ENCODE peak calls at places on chromosomes 13 and 19, in nine cellular contexts. F is fibroblast of lung, J is brain microvascular endothelial cell, L is neural progenitor cell, P is Karpas-422, Z is coronary artery, O is cardiac muscle cell, C is endodermal cell, K is GM23338. E is an unnamed sample.

GRCh38 chr13:113792821-113793717 is 34.0 kb downstream of the TMEM255B start:
- DNase-seq in F (no peak), J (no peak), L (no peak), P (no peak), Z (no peak), O (no peak), C (no peak), K (no peak), E (no peak)

GRCh38 chr19:14081797-14082674 is 3.5 kb downstream of the C19orf67 start:
- DNase-seq in F (no peak), J (no peak), L (peak; percentile 34), P (no peak), Z (no peak), O (no peak), C (no peak), K (no peak), E (peak; percentile 34)

GRCh38 chr19:43625918-43626579 is 6.6 kb upstream of the ZNF428 start:
- DNase-seq in F (peak; percentile 19), J (no peak), L (peak; percentile 26), P (peak; percentile 51), Z (no peak), O (peak; percentile 13), C (peak; percentile 81), K (peak; percentile 81), E (no peak)

GRCh38 chr13:101325423-101325822 is 90.9 kb downstream of the NALCN start:
- DNase-seq in F (no peak), J (no peak), L (peak; percentile 87), P (no peak), Z (no peak), O (no peak), C (no peak), K (no peak), E (no peak)

GRCh38 chr13:33799950-33800592 is 17.9 kb upstream of the RFC3 start:
- DNase-seq in F (peak; percentile 77), J (peak; percentile 4), L (peak; percentile 33), P (peak; percentile 87), Z (no peak), O (peak; percentile 25), C (no peak), K (peak; percentile 37), E (no peak)

GRCh38 chr19:47663911-47664771 is 49.1 kb upstream of the EHD2 start:
- DNase-seq in F (peak; percentile 100), J (peak; percentile 99), L (no peak), P (no peak), Z (peak; percentile 89), O (peak; percentile 12), C (no peak), K (no peak), E (no peak)

GRCh38 chr13:52615817-52616216 is 26.4 kb upstream of the HNRNPA1L2 start:
- DNase-seq in F (no peak), J (no peak), L (no peak), P (peak; percentile 65), Z (no peak), O (no peak), C (no peak), K (no peak), E (no peak)

GRCh38 chr19:38743394-38744297 is 628 bp downstream of the CAPN12 start:
- DNase-seq in F (no peak), J (no peak), L (no peak), P (no peak), Z (no peak), O (no peak), C (no peak), K (peak; percentile 18), E (no peak)

GRCh38 chr13:35865341-35866240 is 265.6 kb downstream of the DCLK1 start:
- DNase-seq in F (no peak), J (no peak), L (no peak), P (no peak), Z (no peak), O (no peak), C (no peak), K (no peak), E (no peak)

GRCh38 chr13:33383724-33384577 is 98.4 kb upstream of the STARD13 start:
- DNase-seq in F (peak; percentile 14), J (no peak), L (no peak), P (no peak), Z (no peak), O (no peak), C (no peak), K (no peak), E (no peak)

GRCh38 chr19:46697142-46697960 is 19.6 kb downstream of the PRKD2 start:
- DNase-seq in F (peak; percentile 71), J (peak; percentile 73), L (peak; percentile 97), P (peak; percentile 63), Z (peak; percentile 85), O (peak; percentile 96), C (peak; percentile 99), K (peak; percentile 99), E (no peak)

GRCh38 chr19:14676762-14677161 is 2.1 kb upstream of the ADGRE3 start:
- DNase-seq in F (no peak), J (no peak), L (no peak), P (no peak), Z (no peak), O (no peak), C (no peak), K (no peak), E (no peak)

GRCh38 chr13:44040754-44041100 is 161.0 kb downstream of the LACC1 start:
- DNase-seq in F (peak; percentile 69), J (no peak), L (no peak), P (no peak), Z (no peak), O (no peak), C (no peak), K (no peak), E (no peak)

GRCh38 chr19:46487802-46488445 is 7.7 kb downstream of the PNMA8B start:
- DNase-seq in F (peak; percentile 71), J (peak; percentile 42), L (peak; percentile 91), P (peak; percentile 87), Z (peak; percentile 85), O (peak; percentile 89), C (peak; percentile 95), K (peak; percentile 93), E (peak; percentile 84)

GRCh38 chr13:39327080-39327479 is 275.9 kb downstream of the LHFPL6 start:
- DNase-seq in F (no peak), J (no peak), L (peak; percentile 61), P (no peak), Z (no peak), O (no peak), C (no peak), K (no peak), E (no peak)

GRCh38 chr19:35557539-35558399 is 5.7 kb downstream of the ATP4A start:
- DNase-seq in F (peak; percentile 48), J (peak; percentile 51), L (peak; percentile 95), P (no peak), Z (no peak), O (peak; percentile 92), C (peak; percentile 100), K (peak; percentile 95), E (no peak)

GRCh38 chr19:40662925-40663711 is 27.3 kb downstream of the NUMBL start:
- DNase-seq in F (peak; percentile 86), J (peak; percentile 75), L (peak; percentile 94), P (peak; percentile 96), Z (peak; percentile 92), O (peak; percentile 94), C (peak; percentile 97), K (peak; percentile 94), E (peak; percentile 90)
- H3K27ac ChIP-seq in F (peak overlapping the region; percentile 74), J (peak overlapping the region; percentile 1), L (no peak overlapping the region), P (peak overlapping the region; percentile 58), Z (peak overlapping the region; percentile 48), O (no peak overlapping the region), C (peak overlapping the region; percentile 53), K (peak overlapping the region; percentile 63), E (peak overlapping the region; percentile 70)

DNA sequence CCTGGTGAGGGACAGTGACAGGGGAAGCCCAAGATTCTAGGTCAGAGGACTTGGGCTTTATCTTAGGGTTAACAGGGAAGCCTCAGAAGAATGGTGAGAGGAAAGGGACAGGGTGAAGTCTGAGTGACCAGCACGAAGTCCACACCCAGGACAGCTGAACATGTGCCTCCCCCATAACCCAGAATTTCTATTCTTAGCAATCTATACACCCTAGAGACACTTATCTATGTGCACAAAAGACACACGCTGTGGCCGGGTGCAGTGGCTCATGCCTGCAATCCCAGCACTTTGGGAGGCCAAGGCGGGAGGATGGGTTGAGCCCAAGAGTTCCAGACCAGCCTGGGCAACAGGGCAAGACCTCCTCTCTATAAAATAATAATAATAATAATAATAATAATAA is 11.1 kb upstream of the OLFM2 start:
- DNase-seq in F (no peak), J (no peak), L (no peak), P (no peak), Z (no peak), O (no peak), C (no peak), K (no peak), E (no peak)
- H3K27ac ChIP-seq in F (no peak overlapping the region), J (no peak overlapping the region), L (no peak overlapping the region), P (no peak overlapping the region), Z (no peak overlapping the region), O (no peak overlapping the region), C (no peak overlapping the region), K (no peak overlapping the region), E (no peak overlapping the region)

DNA sequence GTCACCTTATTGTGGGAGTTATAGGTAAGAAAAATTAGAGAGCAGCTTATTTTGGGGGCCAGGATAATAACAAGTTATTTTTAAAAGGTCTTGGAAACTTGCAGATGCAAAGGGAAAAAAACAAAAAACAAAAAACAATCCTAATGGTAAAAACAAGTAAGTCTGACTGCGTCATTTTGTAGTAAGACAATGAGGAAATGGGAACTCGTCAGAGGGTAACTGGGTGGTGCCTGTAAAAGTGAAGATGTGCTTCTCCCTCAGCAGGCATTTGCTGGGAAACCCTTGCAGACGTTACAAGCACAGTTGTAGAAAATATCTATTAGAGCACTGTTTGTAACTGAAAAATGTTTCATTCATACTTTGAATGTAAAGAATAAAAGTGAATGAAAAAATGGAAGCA is 2.2 kb upstream of the TNFSF13B start:
- DNase-seq in F (no peak), J (no peak), L (no peak), P (no peak), Z (no peak), O (no peak), C (no peak), K (no peak), E (no peak)
- H3K27ac ChIP-seq in F (no peak overlapping the region), J (no peak overlapping the region), L (no peak overlapping the region), P (no peak overlapping the region), Z (no peak overlapping the region), O (no peak overlapping the region), C (no peak overlapping the region), K (no peak overlapping the region), E (no peak overlapping the region)

GRCh38 chr13:26540319-26540718 is 17.2 kb upstream of the WASF3 start:
- DNase-seq in F (no peak), J (no peak), L (no peak), P (no peak), Z (no peak), O (no peak), C (no peak), K (no peak), E (no peak)

GRCh38 chr13:26538363-26539317 is 18.8 kb upstream of the WASF3 start:
- DNase-seq in F (no peak), J (no peak), L (no peak), P (no peak), Z (no peak), O (no peak), C (no peak), K (no peak), E (no peak)

GRCh38 chr13:26539738-26540292 is 17.7 kb upstream of the WASF3 start:
- DNase-seq in F (no peak), J (no peak), L (no peak), P (no peak), Z (no peak), O (no peak), C (no peak), K (no peak), E (no peak)

GRCh38 chr13:26541678-26542553 is 15.6 kb upstream of the WASF3 start:
- DNase-seq in F (no peak), J (no peak), L (no peak), P (no peak), Z (no peak), O (no peak), C (no peak), K (peak; percentile 17), E (no peak)

GRCh38 chr13:26541041-26541440 is 16.4 kb upstream of the WASF3 start:
- DNase-seq in F (no peak), J (no peak), L (no peak), P (no peak), Z (no peak), O (no peak), C (no peak), K (no peak), E (no peak)
- H3K27ac ChIP-seq in F (no peak overlapping the region), J (no peak overlapping the region), L (no peak overlapping the region), P (no peak overlapping the region), Z (no peak overlapping the region), O (no peak overlapping the region), C (no peak overlapping the region), K (no peak overlapping the region), E (no peak overlapping the region)